ENCODE peak calls at places on chromosomes 3 and 15, in eight cellular contexts. A is naive thymus-derived CD4-positive, alpha-beta T cell; U is PC-9; D is colonic mucosa; J is left ventricle myocardium inferior; Z is thoracic aorta; R is IMR-90; I is H9. E is an unnamed sample. For H3K4me1 and H3K27me3, the result is how much of the 10 kb centered on the place peaks cover.

GRCh38 chr3:96017556-96017955 is 796.8 kb upstream of the EPHA6 start:
- DNase-seq in A (no peak), U (no peak), D (no peak), J (no peak), Z (no peak), R (no peak), I (no peak), E (no peak)

GRCh38 chr3:44468572-44469520 is 8.6 kb downstream of the ZNF445 start:
- DNase-seq in A (no peak), U (peak), D (no peak), J (no peak), Z (no peak), R (peak), I (peak), E (peak)

GRCh38 chr3:29083081-29083480 is 197.8 kb upstream of the RBMS3 start:
- DNase-seq in A (no peak), U (no peak), D (no peak), J (no peak), Z (no peak), R (no peak), I (no peak), E (no peak)

GRCh38 chr3:144343777-144344176 is 372.2 kb downstream of the DIPK2A start:
- DNase-seq in A (no peak), U (no peak), D (no peak), J (no peak), Z (no peak), R (no peak), I (no peak), E (no peak)

GRCh38 chr3:174430986-174431385 is 428.1 kb upstream of the NAALADL2 start:
- DNase-seq in A (no peak), U (no peak), D (no peak), J (no peak), Z (no peak), R (no peak), I (no peak), E (no peak)

GRCh38 chr15:74376825-74377581 is 9.6 kb upstream of the CYP11A1 start:
- DNase-seq in A (no peak), U (no peak), D (no peak), J (no peak), Z (no peak), R (no peak), I (no peak), E (no peak)

GRCh38 chr15:76342046-76342381 is 5.4 kb downstream of the ISL2 start:
- DNase-seq in A (peak), U (no peak), D (no peak), J (no peak), Z (no peak), R (no peak), I (peak), E (no peak)

GRCh38 chr3:125644036-125645025 is 49.0 kb upstream of the OSBPL11 start:
- DNase-seq in A (no peak), U (no peak), D (no peak), J (peak), Z (no peak), R (peak), I (no peak), E (no peak)

GRCh38 chr3:47418167-47419082 is 37.6 kb downstream of the PTPN23 start:
- DNase-seq in A (no peak), U (no peak), D (no peak), J (no peak), Z (no peak), R (no peak), I (no peak), E (no peak)

GRCh38 chr15:92665100-92665555 is 9.6 kb upstream of the FAM174B start:
- DNase-seq in A (no peak), U (no peak), D (no peak), J (peak), Z (no peak), R (peak), I (no peak), E (no peak)

GRCh38 chr3:71195492-71195891 is 388.0 kb downstream of the FOXP1 start:
- DNase-seq in A (no peak), U (peak), D (no peak), J (no peak), Z (no peak), R (peak), I (no peak), E (no peak)

GRCh38 chr3:12893872-12894271 is 52.5 kb upstream of the RPL32 start:
- DNase-seq in A (no peak), U (no peak), D (no peak), J (no peak), Z (no peak), R (no peak), I (no peak), E (no peak)

GRCh38 chr3:12895391-12896205 is 54.2 kb upstream of the RPL32 start:
- DNase-seq in A (no peak), U (no peak), D (no peak), J (no peak), Z (no peak), R (peak), I (no peak), E (peak)

GRCh38 chr3:12893247-12893646 is 51.9 kb upstream of the RPL32 start:
- DNase-seq in A (no peak), U (no peak), D (no peak), J (no peak), Z (no peak), R (no peak), I (no peak), E (no peak)

GRCh38 chr3:12896206-12896697 is 54.9 kb upstream of the RPL32 start:
- DNase-seq in A (no peak), U (no peak), D (no peak), J (no peak), Z (no peak), R (peak), I (no peak), E (no peak)

DNA sequence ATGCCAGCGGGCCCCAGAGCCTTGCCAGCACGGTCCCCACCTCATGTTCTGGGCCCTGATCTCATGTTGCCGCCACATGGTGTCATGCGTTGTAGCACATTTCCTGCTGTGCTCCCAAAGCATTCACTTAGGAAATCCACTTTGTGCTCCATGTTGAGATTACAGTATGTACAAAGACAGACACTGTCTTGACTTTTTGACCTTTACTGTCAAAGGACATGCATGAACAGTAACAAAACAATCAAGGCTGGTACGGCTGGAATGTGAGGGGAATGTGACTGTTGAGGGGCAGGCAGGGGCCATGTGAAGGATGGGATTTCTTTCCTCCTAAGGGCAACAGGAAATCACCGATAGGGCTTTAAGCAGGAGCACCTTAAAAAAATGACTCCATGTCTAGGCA is 53.3 kb upstream of the RPL32 start:
- DNase-seq in A (no peak), U (no peak), D (no peak), J (no peak), Z (no peak), R (peak), I (no peak), E (no peak)
- H3K4me1 ChIP-seq in A (under half), U (under half), D (under half), J (half or more), Z (half or more), R (under half), I (under half), E (under half)

GRCh38 chr3:9834520-9835380 is 9.1 kb downstream of the RPUSD3 start:
- DNase-seq in A (no peak), U (no peak), D (no peak), J (no peak), Z (no peak), R (no peak), I (no peak), E (no peak)

GRCh38 chr3:9833078-9833477 is 10.7 kb downstream of the RPUSD3 start:
- DNase-seq in A (no peak), U (no peak), D (no peak), J (no peak), Z (no peak), R (no peak), I (no peak), E (no peak)

GRCh38 chr3:9838856-9839255 is 5.0 kb downstream of the RPUSD3 start:
- DNase-seq in A (no peak), U (no peak), D (no peak), J (no peak), Z (no peak), R (no peak), I (no peak), E (no peak)

GRCh38 chr3:9841015-9841414 is 2.8 kb downstream of the RPUSD3 start:
- DNase-seq in A (no peak), U (no peak), D (no peak), J (no peak), Z (no peak), R (no peak), I (no peak), E (no peak)

DNA sequence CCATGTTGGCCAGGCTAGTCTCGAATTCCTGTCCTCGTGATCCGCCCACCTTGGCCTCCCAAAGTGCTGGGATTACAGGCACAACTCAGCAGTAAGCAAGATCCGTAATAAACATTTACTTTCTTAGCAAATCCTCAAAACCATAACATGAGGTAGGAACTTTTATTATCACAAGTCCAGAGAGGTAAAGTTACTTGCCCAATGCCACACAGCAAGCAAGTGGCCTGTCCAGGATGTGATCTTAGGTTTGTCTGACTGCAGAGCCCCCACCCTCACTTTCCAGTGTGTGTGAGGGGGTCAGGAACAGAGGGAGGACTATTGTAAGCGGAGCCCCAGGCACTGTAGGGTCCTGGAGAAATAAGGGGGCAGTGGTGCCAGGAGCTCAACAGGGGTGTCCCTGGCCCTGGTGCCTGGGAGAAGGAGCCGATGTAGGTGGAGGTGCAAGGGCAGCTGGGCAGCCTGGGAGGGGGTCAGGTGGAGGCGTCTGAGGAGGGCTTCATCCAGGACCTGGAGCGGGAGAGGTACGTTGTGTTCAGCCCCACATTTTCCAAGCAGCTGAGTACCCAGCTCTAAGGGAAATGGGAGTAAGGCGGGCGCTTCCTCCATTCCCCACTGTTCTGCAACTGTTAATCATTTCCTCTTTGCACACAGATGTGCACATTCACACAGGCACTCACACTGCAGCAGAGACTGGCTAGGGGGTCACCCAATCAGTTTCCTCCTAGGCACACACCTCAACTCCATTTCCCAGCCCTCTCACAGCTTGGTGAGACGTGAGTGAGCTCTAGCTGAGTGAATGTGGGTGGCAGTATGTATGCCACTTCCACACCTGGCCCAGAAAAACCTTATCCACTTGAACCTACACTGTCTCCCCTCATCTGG is 5.9 kb downstream of the RPUSD3 start:
- DNase-seq in A (no peak), U (no peak), D (no peak), J (no peak), Z (no peak), R (no peak), I (no peak), E (no peak)
- H3K27me3 ChIP-seq in A (under half), U (under half), D (under half), J (under half), Z (under half), R (under half), I (under half), E (under half)

GRCh38 chr3:139340784-139341183 is 3.0 kb upstream of the MRPS22 start:
- DNase-seq in A (no peak), U (no peak), D (no peak), J (no peak), Z (no peak), R (no peak), I (no peak), E (no peak)

GRCh38 chr3:139343895-139344856 is at the start of gene MRPS22:
- DNase-seq in A (peak), U (peak), D (peak), J (peak), Z (peak), R (peak), I (peak), E (peak)

GRCh38 chr3:139339219-139339906 is 4.5 kb upstream of the MRPS22 start:
- DNase-seq in A (no peak), U (no peak), D (no peak), J (no peak), Z (no peak), R (peak), I (no peak), E (no peak)

GRCh38 chr3:139338405-139338804 is 5.4 kb upstream of the MRPS22 start:
- DNase-seq in A (no peak), U (no peak), D (no peak), J (no peak), Z (no peak), R (no peak), I (no peak), E (no peak)

GRCh38 chr3:139342054-139342453 is 1.8 kb upstream of the MRPS22 start:
- DNase-seq in A (no peak), U (no peak), D (no peak), J (no peak), Z (no peak), R (no peak), I (no peak), E (no peak)
- H3K27ac ChIP-seq in A (no peak), U (no peak), D (no peak), J (no peak), Z (no peak), R (no peak), I (no peak), E (no peak)

GRCh38 chr3:64184621-64185020 is 40.6 kb downstream of the PRICKLE2 start:
- DNase-seq in A (no peak), U (no peak), D (no peak), J (no peak), Z (no peak), R (peak), I (no peak), E (peak)
- H3K4me1 ChIP-seq in A (under half), U (under half), D (under half), J (half or more), Z (half or more), R (under half), I (under half), E (half or more)

GRCh38 chr3:10968390-10968789 is 24.2 kb upstream of the SLC6A1 start:
- DNase-seq in A (no peak), U (no peak), D (no peak), J (no peak), Z (no peak), R (no peak), I (no peak), E (no peak)

GRCh38 chr3:10974131-10974530 is 18.4 kb upstream of the SLC6A1 start:
- DNase-seq in A (no peak), U (no peak), D (no peak), J (no peak), Z (no peak), R (no peak), I (no peak), E (no peak)

GRCh38 chr3:10973196-10973595 is 19.4 kb upstream of the SLC6A1 start:
- DNase-seq in A (no peak), U (no peak), D (no peak), J (no peak), Z (no peak), R (no peak), I (no peak), E (no peak)

GRCh38 chr3:10972359-10972758 is 20.2 kb upstream of the SLC6A1 start:
- DNase-seq in A (no peak), U (no peak), D (no peak), J (no peak), Z (no peak), R (no peak), I (no peak), E (no peak)

GRCh38 chr3:10970306-10970979 is 22.1 kb upstream of the SLC6A1 start:
- DNase-seq in A (no peak), U (no peak), D (no peak), J (no peak), Z (no peak), R (no peak), I (no peak), E (no peak)
- H3K27me3 ChIP-seq in A (under half), U (half or more), D (under half), J (half or more), Z (under half), R (under half), I (under half), E (half or more)

E was measured in foreskin keratinocyte.